ENCODE peak calls at places on chromosomes 13 and 19, in six cellular contexts. I is neural progenitor cell; A is thoracic aorta; T is upper lobe of right lung; H is CD8-positive, alpha-beta memory T cell; N is aorta. U is an unnamed sample. For H3K9me3 and H3K36me3, the result is how much of the 10 kb centered on the place peaks cover.

GRCh38 chr19:4557971-4558941 is 1.2 kb downstream of the SEMA6B start:
- DNase-seq in I (peak), T (peak), A (no peak), H (no peak), N (no peak), U (no peak)

GRCh38 chr19:7355871-7356270 is 7.1 kb downstream of the ARHGEF18 start:
- DNase-seq in I (no peak), T (peak), A (no peak), N (peak), H (no peak), U (no peak)

GRCh38 chr19:49081273-49081672 is 4.0 kb upstream of the SNRNP70 start:
- DNase-seq in H (no peak), N (no peak), A (no peak), T (no peak), I (no peak), U (no peak)

GRCh38 chr19:45515081-45515624 is 7.9 kb downstream of the VASP start:
- DNase-seq in I (no peak), H (peak), A (no peak), N (no peak), T (peak), U (no peak)

GRCh38 chr19:41967056-41967783 is 8.1 kb upstream of the RABAC1 start:
- DNase-seq in A (no peak), N (no peak), T (no peak), H (no peak), I (no peak), U (no peak)

GRCh38 chr19:7292950-7293794 is 1.0 kb downstream of the INSR start:
- DNase-seq in I (peak), N (peak), H (no peak), A (no peak), T (peak), U (peak)

GRCh38 chr19:7565332-7565731 is 29.8 kb downstream of the PNPLA6 start:
- DNase-seq in H (no peak), I (no peak), T (no peak), A (no peak), N (no peak), U (no peak)

GRCh38 chr13:39232401-39232980 is 194.2 kb downstream of the NHLRC3 start:
- DNase-seq in N (no peak), A (no peak), T (no peak), I (no peak), H (no peak), U (no peak)

GRCh38 chr13:98094678-98095266 is 48.1 kb upstream of the FARP1 start:
- DNase-seq in T (no peak), N (no peak), H (no peak), A (no peak), I (no peak), U (no peak)

GRCh38 chr19:53102701-53103140 is 501 bp downstream of the ZNF160 start:
- DNase-seq in I (peak), T (peak), A (no peak), N (peak), H (peak), U (peak)

GRCh38 chr13:102311901-102312300 is 89.9 kb downstream of the FGF14 start:
- DNase-seq in I (no peak), T (no peak), A (no peak), N (no peak), H (no peak), U (no peak)

GRCh38 chr19:56263319-56263718 is 9.2 kb upstream of the EDDM13 start:
- DNase-seq in H (no peak), T (no peak), I (no peak), N (no peak), A (no peak), U (no peak)

GRCh38 chr19:5035105-5035761 is 66.3 kb downstream of the KDM4B start:
- DNase-seq in N (no peak), H (no peak), A (no peak), T (no peak), I (no peak), U (no peak)

GRCh38 chr13:75760182-75760981 is 124.3 kb downstream of the LMO7 start:
- DNase-seq in H (no peak), N (no peak), A (no peak), I (no peak), T (no peak), U (no peak)

GRCh38 chr19:27887946-27888345 is 1325.0 kb downstream of the UQCRFS1 start:
- DNase-seq in I (no peak), N (no peak), H (no peak), T (no peak), A (no peak), U (no peak)

GRCh38 chr19:27890206-27890605 is 1322.7 kb downstream of the UQCRFS1 start:
- DNase-seq in A (no peak), N (no peak), H (no peak), T (no peak), I (no peak), U (no peak)

GRCh38 chr19:27890696-27891095 is 1322.3 kb downstream of the UQCRFS1 start:
- DNase-seq in A (no peak), N (no peak), I (no peak), H (no peak), T (no peak), U (no peak)

GRCh38 chr19:27891411-27891810 is 1321.5 kb downstream of the UQCRFS1 start:
- DNase-seq in H (no peak), A (no peak), T (no peak), N (no peak), I (no peak), U (no peak)

GRCh38 chr19:27889156-27889555 is 1323.8 kb downstream of the UQCRFS1 start:
- DNase-seq in T (no peak), H (no peak), I (no peak), N (no peak), A (no peak), U (no peak)
- H3K9me3 ChIP-seq in T (under half), H (under half), I (under half), N (under half), A (under half), U (under half)

GRCh38 chr19:10887616-10888367 is 16.4 kb downstream of the CARM1 start:
- DNase-seq in T (no peak), H (no peak), A (no peak), N (no peak), I (no peak), U (peak)
- H3K4me3 ChIP-seq in T (no peak), H (no peak), A (no peak), N (no peak), I (peak), U (no peak)

GRCh38 chr19:21851596-21852345 is 15.8 kb upstream of the ZNF43 start:
- DNase-seq in A (peak), H (peak), N (peak), T (peak), I (peak), U (peak)

GRCh38 chr19:21848706-21849105 is 12.7 kb upstream of the ZNF43 start:
- DNase-seq in H (no peak), T (no peak), N (no peak), I (no peak), A (no peak), U (no peak)

GRCh38 chr19:21850636-21851255 is 14.8 kb upstream of the ZNF43 start:
- DNase-seq in H (no peak), T (no peak), I (no peak), A (no peak), N (no peak), U (no peak)
- H3K36me3 ChIP-seq in H (under half), T (under half), I (under half), A (under half), N (under half), U (under half)

GRCh38 chr13:112178769-112179168 is 111.8 kb downstream of the SOX1 start:
- DNase-seq in A (no peak), I (no peak), H (no peak), N (peak), T (no peak), U (no peak)

GRCh38 chr13:112177889-112178288 is 110.9 kb downstream of the SOX1 start:
- DNase-seq in A (no peak), H (no peak), I (no peak), N (no peak), T (no peak), U (no peak)

GRCh38 chr13:112179995-112180394 is 113.0 kb downstream of the SOX1 start:
- DNase-seq in H (no peak), T (no peak), A (no peak), I (no peak), N (no peak), U (no peak)

GRCh38 chr13:112177459-112177858 is 110.5 kb downstream of the SOX1 start:
- DNase-seq in H (no peak), N (no peak), A (no peak), I (no peak), T (no peak), U (no peak)

DNA sequence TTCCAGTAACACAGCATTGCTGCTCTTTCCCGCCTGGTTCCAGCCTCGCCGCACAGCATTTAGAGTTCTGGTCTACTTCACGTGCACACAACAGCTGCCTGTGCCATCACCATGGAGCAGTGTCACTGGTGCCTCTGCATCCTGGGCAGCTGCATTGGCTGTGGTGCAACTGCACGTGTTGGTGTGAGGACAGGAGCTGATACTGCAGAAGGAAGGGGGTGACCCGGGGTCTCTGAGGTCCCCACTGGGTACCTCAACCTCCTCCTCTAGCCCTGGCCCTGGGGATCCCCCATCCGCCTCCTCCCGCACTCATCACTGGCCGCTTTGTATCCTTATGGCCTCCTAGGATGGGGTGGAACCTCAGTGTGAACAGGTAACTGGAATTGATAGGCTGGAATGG is 112.5 kb downstream of the SOX1 start:
- DNase-seq in I (no peak), H (no peak), T (no peak), N (no peak), A (no peak), U (no peak)
- H3K9me3 ChIP-seq in I (under half), H (under half), T (under half), N (under half), A (under half), U (under half)

DNA sequence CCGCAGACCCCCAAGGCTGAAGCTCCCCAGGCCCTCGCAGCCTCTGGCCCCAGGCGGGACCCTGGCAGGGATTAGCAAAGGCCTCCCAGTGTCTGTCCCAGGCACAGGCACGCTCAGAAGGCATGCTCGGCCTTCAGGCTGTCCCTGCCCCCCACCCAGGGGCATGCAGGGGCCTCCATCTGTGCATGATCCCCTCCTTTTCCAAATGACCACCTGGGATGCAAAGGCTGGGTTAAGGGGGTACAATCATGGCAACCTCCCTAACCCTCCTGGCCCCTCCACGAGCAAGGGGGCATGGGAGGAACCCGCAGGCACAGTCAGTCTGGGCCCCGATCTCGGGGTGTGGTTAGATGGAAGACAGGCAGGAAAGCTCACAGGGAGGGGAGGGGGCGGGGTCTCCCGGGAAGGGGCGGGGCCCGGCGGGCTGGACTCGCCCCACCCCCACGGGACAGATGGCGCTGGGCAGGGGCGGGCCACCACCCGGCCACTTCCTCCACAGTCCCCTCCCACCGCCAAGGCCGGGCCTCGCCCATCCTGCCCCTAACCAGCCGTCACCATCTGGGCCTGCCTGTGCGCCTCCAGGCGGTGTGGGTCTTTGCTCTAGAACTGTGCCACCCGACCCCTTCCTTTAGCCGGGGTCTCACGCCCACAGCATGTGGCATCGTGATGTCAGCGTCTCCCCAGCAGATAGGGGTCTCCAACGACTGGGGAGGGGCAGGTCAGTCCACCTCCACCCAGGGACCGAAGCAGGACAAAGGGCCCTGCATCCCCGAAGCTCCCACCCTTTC is 7.0 kb upstream of the REXO1 start:
- DNase-seq in T (peak), I (peak), N (peak), A (no peak), H (peak), U (no peak)
- H3K4me3 ChIP-seq in T (peak), I (peak), N (no peak), A (peak), H (peak), U (no peak)

GRCh38 chr19:47142779-47143178 is 12.1 kb downstream of the SAE1 start:
- DNase-seq in N (no peak), H (no peak), A (no peak), I (no peak), T (no peak), U (no peak)

GRCh38 chr19:47146920-47147319 is 16.3 kb downstream of the SAE1 start:
- DNase-seq in T (no peak), H (no peak), I (no peak), N (no peak), A (no peak), U (no peak)

GRCh38 chr19:47145639-47146486 is 15.2 kb downstream of the SAE1 start:
- DNase-seq in A (no peak), T (no peak), N (no peak), H (peak), I (no peak), U (no peak)

GRCh38 chr19:47143322-47144073 is 12.9 kb downstream of the SAE1 start:
- DNase-seq in A (no peak), T (no peak), H (no peak), I (no peak), N (no peak), U (no peak)

DNA sequence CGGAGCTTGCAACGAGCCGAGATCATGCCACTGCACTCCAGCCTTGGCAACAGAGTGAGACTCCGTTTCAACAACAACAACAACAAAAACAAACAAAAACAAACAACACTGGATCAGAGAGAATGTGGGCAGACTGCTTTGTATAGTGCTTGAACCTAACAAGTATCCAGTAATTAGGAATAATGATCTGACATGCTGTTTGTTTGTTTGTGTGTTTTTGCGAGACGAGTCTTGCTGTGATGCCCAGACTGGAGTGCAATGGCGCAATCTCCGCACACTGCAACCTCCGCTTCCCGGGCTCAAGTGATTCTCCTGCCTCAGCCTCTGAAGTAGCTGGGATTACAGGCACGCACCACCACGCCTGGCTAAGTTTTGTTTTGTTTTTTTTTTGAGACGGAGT is 14.0 kb downstream of the SAE1 start:
- DNase-seq in H (no peak), T (no peak), I (no peak), A (no peak), N (no peak), U (no peak)
- H3K36me3 ChIP-seq in H (under half), T (under half), I (under half), A (under half), N (under half), U (half or more)

GRCh38 chr13:93862259-93862658 is 617.2 kb downstream of the DCT start:
- DNase-seq in T (no peak), I (no peak), N (no peak), H (no peak), A (no peak), U (no peak)

GRCh38 chr13:93857126-93857525 is 622.4 kb downstream of the DCT start:
- DNase-seq in T (no peak), N (no peak), I (no peak), H (no peak), A (no peak), U (no peak)

GRCh38 chr13:93859666-93860065 is 619.8 kb downstream of the DCT start:
- DNase-seq in A (no peak), H (no peak), I (no peak), N (no peak), T (no peak), U (no peak)

GRCh38 chr13:93865235-93865634 is 614.2 kb downstream of the DCT start:
- DNase-seq in H (no peak), A (no peak), T (no peak), N (no peak), I (no peak), U (no peak)

DNA sequence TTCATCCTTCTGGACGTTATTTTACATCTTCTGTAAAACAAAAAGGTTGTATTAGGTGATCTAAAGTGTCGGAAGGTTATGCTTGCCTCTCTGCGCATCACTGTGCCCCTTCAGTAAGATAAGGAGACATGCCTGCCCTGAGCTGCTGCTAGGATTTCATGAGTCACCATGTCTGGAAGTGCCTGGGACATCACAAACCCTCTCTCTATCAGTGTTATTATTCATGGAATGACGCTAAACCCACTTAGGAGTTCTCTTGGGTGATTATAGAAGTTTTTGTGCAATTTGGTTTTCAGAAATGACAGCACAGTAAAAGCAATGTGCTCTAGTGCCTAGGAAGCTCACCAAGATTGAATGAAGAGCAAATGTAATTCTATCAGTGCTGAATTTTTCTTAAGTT is 617.7 kb downstream of the DCT start:
- DNase-seq in A (no peak), T (no peak), H (no peak), N (no peak), I (no peak), U (peak)
- H3K9me3 ChIP-seq in A (under half), T (under half), H (under half), N (under half), I (under half), U (under half)

DNA sequence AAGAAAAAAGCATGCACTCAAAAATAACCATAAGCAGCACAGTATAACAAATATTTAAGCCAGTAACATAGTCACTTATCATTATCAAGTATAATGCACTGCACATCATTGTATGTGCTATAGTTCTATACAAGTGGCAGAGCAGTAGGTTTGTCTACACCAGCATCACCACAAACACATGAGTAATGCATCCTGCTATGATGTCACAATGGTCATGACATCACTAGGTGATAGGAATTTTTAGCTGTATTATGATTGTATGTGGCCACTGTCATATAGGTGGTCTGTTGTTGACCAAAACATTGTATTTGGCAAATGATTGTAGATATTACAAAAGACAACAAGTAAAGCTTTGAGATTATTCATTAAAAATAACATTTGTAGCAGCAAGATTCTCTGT is 860.7 kb upstream of the GPC6 start:
- DNase-seq in T (no peak), I (no peak), A (no peak), H (no peak), N (no peak), U (no peak)
- H3K4me3 ChIP-seq in T (no peak), I (no peak), A (no peak), H (no peak), N (no peak), U (no peak)

GRCh38 chr19:33206261-33207039 is 12.3 kb downstream of the LRP3 start:
- DNase-seq in I (no peak), N (no peak), H (no peak), T (no peak), A (no peak), U (no peak)
- H3K36me3 ChIP-seq in I (under half), N (under half), H (under half), T (under half), A (under half), U (under half)